ENCODE peak calls at places on chromosomes 12 and 14, in ten cellular contexts. H, I, P, Q, T, J, K, V, D and O are unnamed samples.

GRCh38 chr14:81269979-81270375 is 49.2 kb upstream of the GTF2A1 start:
- DNase-seq in H (no peak), T (no peak), P (no peak), J (no peak), V (no peak), Q (no peak), K (no peak), I (no peak), D (no peak), O (no peak)

GRCh38 chr12:20109667-20110066 is 258.7 kb upstream of the PDE3A start:
- DNase-seq in H (no peak), P (no peak), J (no peak), D (no peak), I (no peak), Q (no peak), T (no peak), K (no peak), V (no peak), O (no peak)

GRCh38 chr12:69657376-69658137 is 41.5 kb downstream of the BEST3 start:
- DNase-seq in T (no peak), K (no peak), D (no peak), I (peak), H (no peak), V (peak), P (no peak), J (no peak), Q (peak), O (no peak)

GRCh38 chr14:105420141-105420975 is 731 bp downstream of the MTA1 start:
- DNase-seq in J (no peak), D (no peak), V (no peak), I (no peak), H (peak), P (no peak), Q (no peak), T (no peak), K (no peak), O (no peak)

GRCh38 chr12:13454991-13455696 is 258.6 kb downstream of the EMP1 start:
- DNase-seq in J (no peak), H (no peak), P (no peak), Q (no peak), D (no peak), V (no peak), K (no peak), T (no peak), I (no peak), O (no peak)

GRCh38 chr12:23899434-23899833 is 50.0 kb downstream of the SOX5 start:
- DNase-seq in P (no peak), T (no peak), J (no peak), D (no peak), I (no peak), Q (no peak), K (no peak), V (no peak), H (no peak), O (no peak)

GRCh38 chr14:45253754-45254300 is 825 bp upstream of the MIS18BP1 start:
- DNase-seq in D (no peak), P (no peak), J (peak), T (no peak), Q (no peak), I (no peak), H (no peak), K (peak), V (peak), O (no peak)

GRCh38 chr14:89304972-89305703 is 111.9 kb downstream of the FOXN3 start:
- DNase-seq in I (peak), V (no peak), D (no peak), T (no peak), P (no peak), K (peak), J (no peak), Q (peak), H (peak), O (peak)

GRCh38 chr14:90820958-90821357 is 4.7 kb upstream of the TTC7B start:
- DNase-seq in V (no peak), D (peak), K (no peak), I (peak), P (no peak), T (no peak), H (peak), Q (peak), J (no peak), O (peak)

GRCh38 chr12:131121705-131122405 is 168.1 kb downstream of the ADGRD1 start:
- DNase-seq in D (no peak), H (no peak), V (peak), T (no peak), I (no peak), Q (no peak), K (no peak), J (no peak), P (no peak), O (no peak)

GRCh38 chr14:94173885-94174621 is at the start of gene PPP4R4:
- DNase-seq in I (peak), D (no peak), V (peak), P (peak), H (peak), J (peak), T (peak), K (peak), Q (peak), O (peak)

GRCh38 chr14:105851716-105852377 is 325.5 kb downstream of the TMEM121 start:
- DNase-seq in Q (no peak), J (peak), I (no peak), H (no peak), K (no peak), V (no peak), D (no peak), T (no peak), P (no peak), O (no peak)

GRCh38 chr12:46452061-46452615 is 79.6 kb upstream of the SLC38A2 start:
- DNase-seq in H (no peak), V (no peak), P (no peak), J (no peak), Q (peak), I (peak), T (no peak), K (no peak), D (no peak), O (peak)

GRCh38 chr12:15627995-15628945 is 160.9 kb downstream of the EPS8 start:
- DNase-seq in I (peak), V (peak), D (no peak), T (no peak), Q (peak), H (no peak), J (no peak), P (no peak), K (no peak), O (peak)

GRCh38 chr14:22008766-22009165 is 335.1 kb upstream of the OR4E1 start:
- DNase-seq in T (no peak), J (no peak), I (no peak), V (no peak), P (no peak), K (no peak), Q (no peak), H (no peak), D (no peak), O (no peak)

GRCh38 chr12:104370989-104371870 is 67.7 kb downstream of the EID3 start:
- DNase-seq in K (no peak), T (peak), H (no peak), V (peak), D (no peak), I (peak), P (no peak), Q (peak), J (no peak), O (peak)

GRCh38 chr12:110647669-110648068 is 33.7 kb downstream of the TCTN1 start:
- DNase-seq in J (no peak), I (no peak), H (peak), D (no peak), V (no peak), T (no peak), Q (no peak), P (no peak), K (no peak), O (no peak)

GRCh38 chr12:53791735-53792326 is 40.1 kb upstream of the CISTR start:
- DNase-seq in T (peak), V (peak), P (no peak), H (no peak), Q (no peak), J (peak), K (no peak), D (no peak), I (no peak), O (no peak)

GRCh38 chr14:49405291-49405690 is 180.9 kb downstream of the RPS29 start:
- DNase-seq in K (no peak), D (peak), V (no peak), P (no peak), H (no peak), T (no peak), I (peak), J (no peak), Q (peak), O (peak)

GRCh38 chr12:70393787-70394519 is 27.9 kb downstream of the KCNMB4 start:
- DNase-seq in P (no peak), H (no peak), D (no peak), T (no peak), K (no peak), Q (peak), J (no peak), I (peak), V (no peak), O (peak)

GRCh38 chr14:26334288-26334687 is 263.5 kb downstream of the NOVA1 start:
- DNase-seq in H (no peak), V (no peak), J (no peak), Q (no peak), K (no peak), I (no peak), P (no peak), T (no peak), D (no peak), O (no peak)

GRCh38 chr12:117119592-117120198 is 20.5 kb upstream of the TESC start:
- DNase-seq in V (peak), I (no peak), Q (no peak), T (peak), P (no peak), D (no peak), K (no peak), H (peak), J (peak), O (no peak)

GRCh38 chr14:94128216-94128839 is 1.1 kb downstream of the IFI27L2 start:
- DNase-seq in V (no peak), K (no peak), H (no peak), Q (no peak), J (no peak), I (no peak), P (no peak), D (no peak), T (no peak), O (no peak)

GRCh38 chr14:46820291-46820690 is 168.7 kb upstream of the RPL10L start:
- DNase-seq in K (no peak), H (no peak), J (peak), D (no peak), P (no peak), I (no peak), T (peak), V (no peak), Q (no peak), O (no peak)

GRCh38 chr14:70662080-70662479 is 20.4 kb downstream of the TTC9 start:
- DNase-seq in D (no peak), T (no peak), V (no peak), I (no peak), J (no peak), K (no peak), P (no peak), Q (no peak), H (no peak), O (no peak)

GRCh38 chr12:28780096-28780495 is 369.0 kb upstream of the FAR2 start:
- DNase-seq in D (peak), V (peak), I (peak), Q (peak), K (no peak), H (no peak), T (no peak), J (no peak), P (no peak), O (no peak)

GRCh38 chr12:24012528-24012927 is 63.1 kb upstream of the SOX5 start:
- DNase-seq in T (no peak), J (no peak), P (no peak), I (peak), D (no peak), Q (peak), K (no peak), V (no peak), H (no peak), O (no peak)

GRCh38 chr12:78778339-78778738 is 86.2 kb upstream of the SYT1 start:
- DNase-seq in D (no peak), H (no peak), T (no peak), J (no peak), I (peak), P (no peak), V (no peak), K (no peak), Q (no peak), O (no peak)

DNA sequence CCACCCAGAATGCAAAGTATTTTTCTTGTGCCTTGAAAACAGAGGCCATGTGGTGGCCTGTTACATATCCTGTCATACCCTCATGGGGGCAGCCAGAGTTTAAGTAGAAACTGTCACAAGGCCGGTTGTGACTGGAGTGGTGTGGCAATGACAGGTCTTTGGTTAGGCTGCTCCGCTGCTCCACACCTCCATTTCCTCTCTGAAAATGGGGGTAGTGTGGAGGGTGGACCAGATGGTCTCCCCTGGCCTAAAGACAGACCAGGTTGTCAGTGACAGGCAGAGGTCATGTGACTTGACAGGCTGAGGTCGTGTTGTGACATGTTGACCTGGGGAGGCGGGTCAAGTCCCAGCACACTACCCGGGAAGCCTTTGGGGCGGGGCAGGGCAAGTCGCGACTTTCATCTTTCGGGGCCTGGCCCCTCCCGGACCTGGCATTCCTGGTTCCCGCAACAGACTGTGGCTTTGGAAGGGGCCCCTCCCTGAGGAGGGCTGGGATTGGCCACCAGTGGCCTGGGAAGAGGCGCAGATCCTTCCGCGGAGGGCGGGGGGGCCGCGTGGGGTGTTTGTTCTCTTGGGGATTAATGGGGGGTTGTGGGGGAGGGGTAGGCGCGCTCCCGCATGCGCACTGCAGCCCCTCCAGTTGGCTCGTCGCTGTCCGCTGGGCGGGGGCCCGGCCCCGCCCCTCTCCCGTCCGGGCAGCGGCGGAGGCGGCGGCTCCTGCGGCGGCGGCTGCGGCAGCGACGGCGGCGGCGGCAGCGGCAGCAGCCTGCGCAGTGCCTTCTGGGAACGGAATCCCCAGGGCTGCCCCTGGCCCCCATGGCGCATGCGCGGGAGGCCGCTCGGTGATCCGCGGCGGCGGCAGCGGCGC is at the start of gene MBD6:
- DNase-seq in K (peak), D (peak), J (peak), Q (peak), H (peak), I (peak), V (peak), T (peak), P (peak), O (peak)
- TF ChIP-seq CTCF in K (no peak), D (no peak), J (no peak), Q (no peak), H (no peak), I (no peak), V (peak), T (no peak), P (no peak), O (no peak)

GRCh38 chr14:99521176-99522024 is 40.2 kb downstream of the CCNK start:
- DNase-seq in K (no peak), I (no peak), T (no peak), D (no peak), P (no peak), J (no peak), Q (no peak), H (no peak), V (no peak), O (no peak)

GRCh38 chr14:99519347-99519881 is 38.2 kb downstream of the CCNK start:
- DNase-seq in Q (no peak), V (no peak), K (peak), I (no peak), P (no peak), H (no peak), D (no peak), T (no peak), J (no peak), O (no peak)

GRCh38 chr14:99520571-99521081 is 39.4 kb downstream of the CCNK start:
- DNase-seq in K (no peak), H (no peak), V (no peak), D (no peak), J (no peak), T (no peak), I (no peak), P (no peak), Q (no peak), O (no peak)

GRCh38 chr14:99518441-99519346 is 37.5 kb downstream of the CCNK start:
- DNase-seq in V (peak), Q (peak), I (peak), P (peak), K (peak), D (no peak), T (peak), J (peak), H (peak), O (no peak)

GRCh38 chr14:99519931-99520421 is 38.8 kb downstream of the CCNK start:
- DNase-seq in D (no peak), Q (no peak), V (no peak), I (no peak), K (peak), P (no peak), H (no peak), J (no peak), T (no peak), O (no peak)
- TF ChIP-seq CTCF in D (no peak), Q (no peak), V (no peak), I (no peak), K (no peak), P (no peak), H (no peak), J (no peak), T (no peak), O (no peak)

DNA sequence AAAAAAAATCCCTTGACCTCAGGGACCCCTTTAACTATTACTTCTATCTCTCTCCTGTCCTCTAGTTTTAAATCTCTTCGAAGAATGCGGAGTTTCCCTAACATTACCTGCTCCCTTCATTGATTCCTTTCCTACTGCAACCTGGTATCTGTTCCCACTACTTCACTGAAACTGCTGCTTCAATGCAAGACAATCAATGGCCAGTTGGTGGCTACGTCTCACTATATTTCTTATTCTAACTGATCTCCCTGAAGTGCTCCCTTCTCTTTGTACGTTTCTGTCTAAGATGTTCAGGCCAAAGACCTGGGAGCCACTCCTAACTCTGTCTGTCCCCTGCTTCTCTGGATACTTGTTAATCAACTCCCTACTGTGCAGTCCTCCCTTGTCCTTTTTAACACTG is 10.3 kb upstream of the KCNA1 start:
- DNase-seq in K (no peak), I (peak), V (no peak), H (peak), P (no peak), Q (no peak), J (no peak), D (no peak), T (no peak), O (no peak)
- TF ChIP-seq CTCF in K (no peak), I (peak), V (no peak), H (peak), P (no peak), Q (no peak), J (no peak), D (no peak), T (no peak), O (no peak)

GRCh38 chr12:91896725-91897515 is 248.7 kb downstream of the BTG1 start:
- DNase-seq in T (no peak), J (no peak), Q (no peak), H (no peak), P (no peak), V (no peak), I (peak), D (no peak), K (peak), O (no peak)
- TF ChIP-seq CTCF in T (no peak), J (no peak), Q (no peak), H (no peak), P (no peak), V (no peak), I (no peak), D (no peak), K (no peak), O (no peak)